ENCODE peak calls at places on chromosomes 4 and X, in four cellular contexts. Q, U, T and J are unnamed samples.
A peak's percentile ranks its signal among the peaks of the same experiment; 100 is the strongest.

GRCh38 chr4:135238940-135239339 is 1037.4 kb upstream of the PABPC4L start:
- DNase-seq in U (no peak), T (no peak), Q (no peak), J (no peak)

GRCh38 chr4:119525005-119525749 is 103.4 kb downstream of the PDE5A start:
- DNase-seq in U (no peak), Q (no peak), T (peak; percentile 91), J (no peak)

GRCh38 chr4:48943387-48943786 is 36.8 kb upstream of the OCIAD2 start:
- DNase-seq in T (no peak), Q (no peak), U (no peak), J (no peak)

GRCh38 chr4:139568206-139568969 is 12.4 kb upstream of the SETD7 start:
- DNase-seq in U (no peak), Q (no peak), T (no peak), J (no peak)

GRCh38 chr4:137471895-137472294 is 60.4 kb downstream of the PCDH18 start:
- DNase-seq in U (no peak), Q (no peak), T (peak; percentile 46), J (no peak)

GRCh38 chr4:65661469-65661868 is 8.8 kb downstream of the EPHA5 start:
- DNase-seq in U (no peak), Q (peak; percentile 46), T (no peak), J (peak; percentile 34)

GRCh38 chrX:107123750-107124149 is 5.1 kb upstream of the RBM41 start:
- DNase-seq in U (no peak), Q (no peak), T (no peak), J (no peak)

GRCh38 chrX:67781132-67781531 is 237.3 kb downstream of the AR start:
- DNase-seq in Q (no peak), U (no peak), T (no peak), J (no peak)

GRCh38 chrX:41027388-41027787 is 57.9 kb upstream of the USP9X start:
- DNase-seq in Q (no peak), T (peak; percentile 76), U (no peak), J (no peak)

GRCh38 chrX:110310896-110311295 is 7.0 kb downstream of the AMMECR1 start:
- DNase-seq in T (no peak), U (no peak), Q (no peak), J (no peak)

GRCh38 chr4:168553714-168554370 is 57.0 kb downstream of the PALLD start:
- DNase-seq in T (no peak), U (no peak), Q (no peak), J (no peak)

GRCh38 chr4:8831221-8832129 is 40.2 kb downstream of the HMX1 start:
- DNase-seq in Q (no peak), T (no peak), U (no peak), J (peak; percentile 31)

GRCh38 chrX:23901065-23901464 is 6.7 kb downstream of the APOO start:
- DNase-seq in T (peak; percentile 84), U (no peak), Q (no peak), J (no peak)

GRCh38 chrX:23513121-23513520 is 154.2 kb upstream of the PRDX4 start:
- DNase-seq in U (no peak), T (no peak), Q (no peak), J (no peak)

GRCh38 chrX:73916489-73916888 is 353.5 kb downstream of the CHIC1 start:
- DNase-seq in Q (no peak), T (no peak), U (no peak), J (no peak)

GRCh38 chr4:76904646-76905190 is 6.8 kb upstream of the SOWAHB start:
- DNase-seq in Q (no peak), T (no peak), U (no peak), J (no peak)

GRCh38 chrX:68438575-68438974 is 5.3 kb upstream of the OPHN1 start:
- DNase-seq in T (no peak), Q (no peak), U (no peak), J (no peak)

GRCh38 chr4:7487464-7487863 is 52.7 kb upstream of the PSAPL1 start:
- DNase-seq in Q (no peak), U (no peak), T (no peak), J (no peak)

GRCh38 chrX:145099204-145099603 is 148.1 kb upstream of the SPANXN1 start:
- DNase-seq in Q (no peak), T (no peak), U (no peak), J (no peak)

GRCh38 chr4:52750819-52751348 is 341 bp downstream of the ERVMER34-1 start:
- DNase-seq in Q (peak; percentile 54), T (no peak), U (peak; percentile 77), J (peak; percentile 47)

GRCh38 chrX:39688576-39689373 is 409.0 kb downstream of the BCOR start:
- DNase-seq in T (peak; percentile 7), U (peak; percentile 76), Q (peak; percentile 73), J (peak; percentile 65)

GRCh38 chrX:106698693-106699092 is 27.8 kb upstream of the RNF128 start:
- DNase-seq in T (peak; percentile 67), Q (no peak), U (no peak), J (no peak)

GRCh38 chr4:8922481-8922880 is 50.8 kb upstream of the HMX1 start:
- DNase-seq in U (peak; percentile 23), Q (no peak), T (no peak), J (no peak)

GRCh38 chr4:164892018-164892417 is 15.0 kb downstream of the APELA start:
- DNase-seq in T (no peak), Q (no peak), U (no peak), J (no peak)

GRCh38 chr4:179415016-179415841 is 1973.0 kb upstream of the AGA start:
- DNase-seq in U (no peak), T (peak; percentile 47), Q (no peak), J (no peak)

GRCh38 chrX:149032449-149032848 is 472.7 kb downstream of the IDS start:
- DNase-seq in Q (no peak), T (no peak), U (no peak), J (no peak)

GRCh38 chr4:170464614-170465197 is 374.9 kb upstream of the AADAT start:
- DNase-seq in T (no peak), Q (no peak), U (no peak), J (no peak)

GRCh38 chr4:138672393-138672976 is 343.1 kb upstream of the NOCT start:
- DNase-seq in U (no peak), Q (no peak), T (no peak), J (no peak)

GRCh38 chr4:102819588-102820365 is 7.6 kb downstream of the UBE2D3 start:
- DNase-seq in T (peak; percentile 30), U (no peak), Q (no peak), J (no peak)

GRCh38 chr4:74590476-74590875 is 145.5 kb downstream of the AREG start:
- DNase-seq in T (no peak), Q (no peak), U (no peak), J (no peak)

GRCh38 chrX:66110112-66110511 is 53.9 kb upstream of the HEPH start:
- DNase-seq in U (no peak), Q (no peak), T (peak; percentile 8), J (no peak)

GRCh38 chr4:125780159-125780558 is 465.4 kb downstream of the FAT4 start:
- DNase-seq in T (peak; percentile 57), U (no peak), Q (no peak), J (no peak)

GRCh38 chr4:151667025-151667424 is 93.8 kb downstream of the GATB start:
- DNase-seq in U (no peak), Q (no peak), T (peak; percentile 34), J (no peak)

GRCh38 chr4:111556861-111557260 is 588.4 kb upstream of the FAM241A start:
- DNase-seq in Q (no peak), U (no peak), T (peak; percentile 15), J (no peak)

GRCh38 chrX:153662266-153662665 is 11.3 kb downstream of the PNCK start:
- DNase-seq in T (peak; percentile 15), Q (peak; percentile 56), U (peak; percentile 83), J (peak; percentile 65)

GRCh38 chr4:138659640-138660325 is 355.8 kb upstream of the NOCT start:
- DNase-seq in T (no peak), U (no peak), Q (no peak), J (no peak)

GRCh38 chr4:60579335-60579734 is 620.8 kb upstream of the ADGRL3 start:
- DNase-seq in Q (no peak), T (peak; percentile 40), U (no peak), J (no peak)

GRCh38 chr4:102036016-102036415 is 245.5 kb downstream of the BANK1 start:
- DNase-seq in T (no peak), Q (no peak), U (no peak), J (no peak)

GRCh38 chrX:119015407-119016242 is 41.2 kb downstream of the LONRF3 start:
- DNase-seq in Q (no peak), T (peak; percentile 80), U (no peak), J (peak; percentile 53)

GRCh38 chrX:55057691-55058249 is 17.1 kb upstream of the PAGE2B start:
- DNase-seq in U (no peak), T (peak; percentile 28), Q (no peak), J (no peak)

GRCh38 chr4:84502333-84502954 is 3.4 kb upstream of the NKX6-1 start:
- DNase-seq in T (no peak), Q (no peak), U (no peak), J (no peak)
- H3K4me3 ChIP-seq in T (no peak overlapping the region), Q (no peak overlapping the region), U (no peak overlapping the region), J (no peak overlapping the region)

DNA sequence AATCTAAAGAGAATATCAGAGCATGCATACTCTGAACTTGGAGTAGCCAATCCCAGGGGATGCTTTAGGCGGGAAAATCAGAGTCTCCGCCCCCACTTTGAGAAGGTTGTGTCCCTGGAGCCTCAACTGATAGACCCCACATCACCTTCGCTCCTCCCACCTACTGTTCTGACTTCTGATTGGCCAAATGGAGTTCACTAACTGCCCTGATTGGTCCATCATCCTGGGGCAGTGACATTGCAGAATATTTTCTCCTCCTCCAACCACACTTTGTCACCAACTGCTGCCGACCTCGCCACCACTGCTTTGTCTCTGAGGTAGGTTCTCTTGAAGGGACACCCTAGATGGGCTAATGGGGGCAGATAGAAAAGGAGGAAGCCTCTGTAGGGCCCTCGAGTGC is 22.7 kb upstream of the SPACA5B start:
- DNase-seq in T (no peak), Q (no peak), U (no peak), J (no peak)
- H3K4me3 ChIP-seq in T (no peak overlapping the region), Q (no peak overlapping the region), U (no peak overlapping the region), J (no peak overlapping the region)

GRCh38 chrX:47650164-47651042 is at the start of gene ELK1:
- DNase-seq in T (peak; percentile 98), Q (peak; percentile 97), U (peak; percentile 96), J (peak; percentile 95)
- H3K4me3 ChIP-seq in T (peak within 1 kb of the TSS; percentile 88), Q (peak within 1 kb of the TSS; percentile 58), U (peak within 1 kb of the TSS; percentile 55), J (peak within 1 kb of the TSS; percentile 60)

DNA sequence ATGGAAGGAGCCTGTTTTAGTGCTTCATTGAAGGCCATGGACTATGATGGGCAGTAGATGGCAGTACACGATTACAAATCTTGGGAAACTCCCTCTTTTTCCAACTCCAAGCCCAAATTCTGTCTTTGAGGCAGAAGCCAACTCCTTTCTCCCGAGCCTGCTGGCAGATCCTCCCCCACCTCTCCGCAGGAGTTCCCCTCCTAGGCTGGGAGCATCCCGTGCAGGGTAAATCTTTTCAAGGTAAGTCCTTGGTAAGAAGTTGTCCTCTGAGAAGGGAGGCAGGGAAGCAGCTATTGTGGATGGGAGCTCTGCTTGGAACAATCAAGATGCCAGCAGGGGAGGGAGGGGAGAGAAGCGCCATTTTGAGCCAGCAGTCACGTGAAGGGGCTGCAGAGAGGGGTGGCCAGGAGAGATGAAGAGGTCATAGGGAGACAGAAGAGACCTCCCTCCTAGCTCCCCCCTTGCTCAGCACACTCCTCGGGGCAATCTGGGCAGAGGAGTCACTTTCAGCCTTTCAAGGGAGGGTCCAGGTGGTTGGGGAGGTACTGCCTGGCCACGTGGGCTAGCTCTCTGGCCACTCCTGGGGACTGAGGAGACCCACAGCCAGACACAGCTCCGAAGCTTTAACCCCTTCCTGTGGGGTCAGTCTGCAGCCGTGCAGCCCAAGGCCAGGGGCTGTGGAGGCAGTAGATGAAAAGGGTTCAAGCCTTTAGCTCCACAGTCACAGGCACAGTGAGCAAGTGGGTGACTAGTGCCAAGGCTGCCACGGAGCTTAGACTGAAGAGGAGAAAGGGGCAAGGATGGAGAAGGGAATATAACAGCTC is 9.6 kb downstream of the CC2D2A start:
- DNase-seq in T (peak; percentile 89), U (no peak), Q (peak; percentile 57), J (peak; percentile 43)
- H3K4me3 ChIP-seq in T (peak overlapping the region; percentile 48), U (no peak overlapping the region), Q (peak overlapping the region; percentile 60), J (peak overlapping the region; percentile 50)